ENCODE peak calls at places on chromosomes 4 and X, in six cellular contexts. Z, F, X, O, P and V are unnamed samples.

GRCh38 chrX:81261576-81261975 is 59.7 kb downstream of the SH3BGRL start:
- DNase-seq in P (no peak), F (no peak), X (no peak), O (no peak), Z (peak), V (no peak)

GRCh38 chr4:6076391-6076790 is 58.2 kb upstream of the C4orf50 start:
- DNase-seq in X (no peak), O (no peak), Z (no peak), P (peak), F (peak), V (no peak)

GRCh38 chr4:106418444-106418843 is 49.9 kb upstream of the GIMD1 start:
- DNase-seq in P (no peak), F (no peak), O (no peak), Z (no peak), X (no peak), V (no peak)

GRCh38 chr4:24979554-24979953 is 51.2 kb downstream of the LGI2 start:
- DNase-seq in O (no peak), P (no peak), F (no peak), Z (no peak), X (peak), V (peak)

GRCh38 chr4:171993247-171993646 is 180.0 kb downstream of the GALNTL6 start:
- DNase-seq in F (no peak), O (no peak), Z (no peak), P (no peak), X (no peak), V (no peak)

GRCh38 chr4:85302193-85302736 is 172.7 kb upstream of the ARHGAP24 start:
- DNase-seq in P (no peak), X (no peak), O (no peak), Z (no peak), F (no peak), V (no peak)

GRCh38 chrX:118579417-118579816 is 83.8 kb downstream of the DOCK11 start:
- DNase-seq in X (no peak), P (no peak), Z (no peak), F (no peak), O (no peak), V (no peak)

GRCh38 chr4:80201326-80202151 is 4.2 kb downstream of the PRDM8 start:
- DNase-seq in X (peak), P (no peak), Z (no peak), F (no peak), O (no peak), V (peak)

GRCh38 chr4:7103599-7104365 is 35.9 kb upstream of the GRPEL1 start:
- DNase-seq in X (peak), Z (peak), F (peak), O (no peak), P (no peak), V (no peak)

GRCh38 chr4:38209654-38210053 is 249.5 kb downstream of the PTTG2 start:
- DNase-seq in Z (peak), X (no peak), O (no peak), F (no peak), P (no peak), V (no peak)

GRCh38 chr4:186027405-186027804 is 41.6 kb upstream of the TLR3 start:
- DNase-seq in X (no peak), F (no peak), P (no peak), O (no peak), Z (no peak), V (no peak)

GRCh38 chr4:95524722-95525121 is 24.1 kb downstream of the UNC5C start:
- DNase-seq in P (no peak), Z (no peak), X (no peak), O (no peak), F (no peak), V (no peak)

GRCh38 chr4:67658302-67658701 is 42.7 kb downstream of the UBA6 start:
- DNase-seq in P (no peak), X (no peak), Z (no peak), O (no peak), F (no peak), V (no peak)

GRCh38 chrX:27918799-27919198 is 62.5 kb downstream of the DCAF8L1 start:
- DNase-seq in F (no peak), X (peak), O (no peak), P (no peak), Z (no peak), V (peak)

GRCh38 chrX:128691872-128692271 is 639.7 kb upstream of the ACTRT1 start:
- DNase-seq in F (no peak), P (no peak), X (no peak), O (no peak), Z (no peak), V (no peak)

GRCh38 chrX:56782791-56783449 is 53.9 kb downstream of the NBDY start:
- DNase-seq in P (no peak), F (no peak), O (no peak), X (no peak), Z (no peak), V (no peak)

GRCh38 chr4:143617994-143618679 is 82.3 kb downstream of the FREM3 start:
- DNase-seq in Z (no peak), F (no peak), X (no peak), P (no peak), O (no peak), V (no peak)

GRCh38 chr4:17939061-17939460 is 82.5 kb downstream of the LCORL start:
- DNase-seq in F (no peak), P (no peak), X (no peak), O (no peak), Z (no peak), V (no peak)

GRCh38 chr4:87985097-87985886 is 9.8 kb downstream of the SPP1 start:
- DNase-seq in P (no peak), X (peak), O (no peak), F (peak), Z (peak), V (peak)

GRCh38 chrX:39841604-39842003 is 256.2 kb downstream of the BCOR start:
- DNase-seq in F (no peak), P (no peak), Z (no peak), O (no peak), X (no peak), V (no peak)

GRCh38 chr4:76585897-76586360 is 150.9 kb downstream of the SHROOM3 start:
- DNase-seq in F (peak), O (no peak), P (peak), Z (peak), X (peak), V (no peak)

GRCh38 chr4:36244257-36245084 is at the start of gene ARAP2:
- DNase-seq in Z (no peak), F (peak), X (no peak), O (no peak), P (peak), V (peak)

GRCh38 chr4:57544811-57545654 is 434.8 kb upstream of the IGFBP7 start:
- DNase-seq in F (no peak), Z (no peak), P (no peak), X (no peak), O (no peak), V (no peak)

DNA sequence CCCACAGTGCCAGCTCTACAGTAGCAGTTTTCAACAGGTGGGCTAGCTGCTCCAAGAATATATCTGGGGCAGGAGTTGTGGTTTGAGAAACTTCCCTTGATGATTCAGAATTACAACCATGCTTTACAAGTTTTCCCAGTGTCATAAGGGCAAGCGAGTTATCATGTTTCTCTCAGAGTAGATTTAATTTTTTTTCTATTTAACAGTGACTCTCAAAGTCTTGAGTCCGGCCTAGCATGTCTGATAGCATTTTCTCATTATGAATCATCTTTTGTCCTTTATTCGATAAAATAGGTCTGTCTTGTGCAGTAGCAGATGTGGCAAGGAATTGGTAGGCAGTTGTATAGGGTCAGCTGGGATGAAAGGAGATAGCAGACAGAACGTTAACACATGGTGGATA is 62.2 kb upstream of the SPANXD start:
- DNase-seq in F (no peak), X (peak), P (no peak), O (no peak), Z (no peak), V (no peak)
- TF ChIP-seq MYC in F (no peak), X (no peak), P (no peak), O (no peak), Z (no peak), V (no peak)

GRCh38 chr4:154560824-154561231 is 2.0 kb upstream of the FGB start:
- DNase-seq in X (no peak), O (no peak), F (no peak), P (no peak), Z (peak), V (no peak)
- TF ChIP-seq POLR2A in X (no peak), O (no peak), F (no peak), P (no peak), Z (no peak), V (no peak)

DNA sequence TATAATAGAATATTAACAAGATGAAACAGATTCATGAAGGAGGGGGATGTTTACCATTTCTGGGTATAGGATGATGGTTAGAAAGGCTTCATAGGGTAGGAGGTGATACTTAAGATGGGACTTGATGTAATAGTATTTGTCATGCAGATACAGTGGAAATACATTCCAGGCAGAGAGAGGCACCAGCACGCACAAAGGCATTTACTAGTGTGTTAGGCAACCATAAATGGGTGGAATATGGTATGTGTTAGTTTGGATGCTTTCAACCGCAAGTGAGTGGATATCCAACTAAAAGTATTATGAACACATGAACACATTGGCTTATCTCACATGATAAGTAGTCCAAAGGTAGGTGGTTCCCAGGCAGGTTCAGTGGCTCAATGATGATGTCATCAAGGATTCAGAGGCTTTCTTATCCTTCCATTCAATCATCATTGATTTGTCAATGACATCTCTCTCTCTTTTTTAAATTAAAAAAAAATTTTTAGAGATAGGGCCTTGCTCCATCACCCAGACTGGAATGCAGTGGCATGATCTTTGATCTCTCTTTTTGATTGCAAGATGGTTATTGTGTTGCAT is 12.7 kb upstream of the STARD8 start:
- DNase-seq in P (peak), Z (no peak), X (no peak), F (no peak), O (no peak), V (no peak)
- TF ChIP-seq MYC in P (no peak), Z (no peak), X (no peak), F (no peak), O (no peak), V (no peak)

DNA sequence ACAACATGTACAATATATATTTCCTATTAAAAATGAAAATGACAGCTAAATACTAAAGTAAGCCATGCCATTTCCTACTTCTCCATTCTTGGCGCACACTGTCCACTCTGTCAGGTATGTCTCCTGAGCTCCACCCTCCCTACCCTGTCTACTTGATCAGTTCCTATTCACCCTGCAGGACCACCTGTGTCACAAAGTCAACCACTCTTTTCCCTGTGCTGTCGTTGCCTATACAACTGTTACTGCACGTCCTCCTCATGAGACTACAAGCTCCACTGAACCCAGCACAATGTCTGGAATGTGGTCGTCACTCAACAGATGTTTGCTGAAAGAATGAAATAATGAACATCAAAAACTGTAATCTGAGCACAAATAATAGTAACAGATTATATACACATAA is 54.9 kb downstream of the SLC9A7 start:
- DNase-seq in O (no peak), X (no peak), P (no peak), F (no peak), Z (no peak), V (no peak)
- TF ChIP-seq POLR2A in O (no peak), X (no peak), P (no peak), F (no peak), Z (no peak), V (no peak)